ENCODE peak calls at places on chromosome 9, in four cellular contexts. M, D, H and A are unnamed samples.
A peak's percentile ranks its signal among the peaks of the same experiment; 100 is the strongest.

GRCh38 chr9:137321726-137322361 is 19.8 kb upstream of the NRARP start:
- DNase-seq in M (no peak), D (no peak), H (no peak), A (no peak)

GRCh38 chr9:124280176-124280691 is 22.5 kb downstream of the NEK6 start:
- DNase-seq in M (peak; percentile 70), D (no peak), H (peak; percentile 89), A (peak; percentile 93)

GRCh38 chr9:70043689-70044449 is at the start of gene MAMDC2:
- DNase-seq in M (peak; percentile 17), D (no peak), H (no peak), A (peak; percentile 59)

GRCh38 chr9:12329623-12329985 is 363.6 kb upstream of the TYRP1 start:
- DNase-seq in M (no peak), D (no peak), H (no peak), A (no peak)

GRCh38 chr9:33374634-33375237 is 27.6 kb downstream of the AQP7 start:
- DNase-seq in M (peak; percentile 79), D (peak; percentile 47), H (peak; percentile 78), A (peak; percentile 84)

GRCh38 chr9:124507880-124508432 is 757 bp upstream of the NR5A1 start:
- DNase-seq in M (no peak), D (no peak), H (no peak), A (no peak)

GRCh38 chr9:123893831-123894460 is 36.0 kb downstream of the DENND1A start:
- DNase-seq in M (peak; percentile 79), D (no peak), H (no peak), A (peak; percentile 29)

GRCh38 chr9:14173730-14174129 is 140.2 kb downstream of the NFIB start:
- DNase-seq in M (no peak), D (no peak), H (no peak), A (no peak)

GRCh38 chr9:81588148-81588874 is 101.0 kb downstream of the TLE1 start:
- DNase-seq in M (peak; percentile 39), D (no peak), H (peak; percentile 69), A (peak; percentile 69)

GRCh38 chr9:92618633-92619225 is 51.2 kb downstream of the IPPK start:
- DNase-seq in M (no peak), D (no peak), H (no peak), A (no peak)